ENCODE peak calls at places on chromosome 2, in nine cellular contexts. X is activated T-cell treated with anti-CD3 and anti-CD28 coated beads for 1 hour; J is globus pallidus; M is EH; D is neural progenitor cell; I is PC-9; H is A549; N is HTR-8/SVneo; B is stimulated activated CD4-positive, alpha-beta T cell treated with anti-CD3 and anti-CD28 coated beads, Interleukin-2, amount 100 ng/mL, for 48 hours. T is an unnamed sample.

GRCh38 chr2:20175267-20175666 is 49.7 kb downstream of the SDC1 start:
- DNase-seq in X (no peak), D (no peak), M (no peak), B (no peak), I (no peak), N (no peak), J (no peak), H (no peak), T (no peak)

GRCh38 chr2:173017657-173018420 is 57.8 kb upstream of the MAP3K20 start:
- DNase-seq in D (no peak), H (no peak), I (no peak), J (no peak), X (no peak), B (no peak), M (no peak), N (no peak), T (no peak)

GRCh38 chr2:240149943-240150784 is 9.7 kb upstream of the OTOS start:
- DNase-seq in I (no peak), D (peak; percentile 78), M (peak; percentile 33), J (no peak), B (peak; percentile 27), X (no peak), H (peak; percentile 71), N (peak; percentile 77), T (peak; percentile 98)

GRCh38 chr2:218021536-218022071 is 18.8 kb upstream of the TNS1 start:
- DNase-seq in N (no peak), M (no peak), J (no peak), B (no peak), D (no peak), I (no peak), X (no peak), H (no peak), T (peak; percentile 44)

GRCh38 chr2:205814039-205814364 is 131.7 kb downstream of the NRP2 start:
- DNase-seq in D (no peak), H (no peak), X (no peak), J (no peak), B (no peak), I (no peak), N (no peak), M (no peak), T (no peak)

GRCh38 chr2:105290981-105291660 is 38.4 kb downstream of the TGFBRAP1 start:
- DNase-seq in H (no peak), X (no peak), I (no peak), J (no peak), B (no peak), M (no peak), N (no peak), D (no peak), T (no peak)

GRCh38 chr2:42102606-42103450 is 55.0 kb downstream of the PKDCC start:
- DNase-seq in I (no peak), X (no peak), J (no peak), M (peak; percentile 63), N (no peak), D (peak; percentile 89), H (no peak), B (no peak), T (peak; percentile 96)

GRCh38 chr2:127070221-127070620 is 36.7 kb downstream of the BIN1 start:
- DNase-seq in X (no peak), N (no peak), D (no peak), J (no peak), H (no peak), M (no peak), B (no peak), I (no peak), T (no peak)

GRCh38 chr2:67465623-67466022 is 68.5 kb downstream of the ETAA1 start:
- DNase-seq in J (no peak), N (no peak), I (no peak), X (no peak), H (no peak), B (no peak), M (no peak), D (no peak), T (no peak)

GRCh38 chr2:128301501-128301966 is 17.1 kb downstream of the HS6ST1 start:
- DNase-seq in D (no peak), I (no peak), N (no peak), X (no peak), J (no peak), M (peak; percentile 100), B (no peak), H (no peak), T (no peak)

GRCh38 chr2:227871375-227871788 is at the start of gene DAW1:
- DNase-seq in X (no peak), B (peak; percentile 20), M (peak; percentile 63), N (no peak), J (no peak), H (no peak), D (no peak), I (no peak), T (peak; percentile 86)

GRCh38 chr2:227285741-227286140 is 39.3 kb upstream of the MFF start:
- DNase-seq in J (no peak), N (no peak), D (no peak), I (no peak), H (no peak), M (no peak), B (no peak), X (no peak), T (no peak)

GRCh38 chr2:234488913-234489451 is 7.9 kb downstream of the ARL4C start:
- DNase-seq in M (no peak), J (no peak), X (peak; percentile 48), I (no peak), H (no peak), N (no peak), B (no peak), D (no peak), T (no peak)

GRCh38 chr2:190979906-190980629 is 33.9 kb downstream of the STAT1 start:
- DNase-seq in H (no peak), N (peak; percentile 68), D (no peak), J (no peak), B (no peak), X (no peak), I (peak; percentile 94), M (peak; percentile 67), T (no peak)

GRCh38 chr2:104658149-104658839 is 195.6 kb upstream of the POU3F3 start:
- DNase-seq in B (no peak), M (no peak), N (no peak), X (no peak), J (peak; percentile 49), H (no peak), I (no peak), D (peak; percentile 66), T (peak; percentile 75)

GRCh38 chr2:36416370-36417165 is 61.0 kb downstream of the CRIM1 start:
- DNase-seq in I (no peak), B (no peak), N (no peak), J (peak; percentile 12), H (no peak), M (no peak), D (no peak), X (no peak), T (no peak)

GRCh38 chr2:19855528-19856431 is 46.0 kb downstream of the TTC32 start:
- DNase-seq in J (no peak), H (no peak), B (no peak), X (no peak), I (no peak), D (no peak), M (no peak), N (no peak), T (no peak)

GRCh38 chr2:203549406-203549805 is 14.3 kb upstream of the RAPH1 start:
- DNase-seq in D (no peak), H (no peak), M (peak; percentile 23), X (no peak), J (no peak), B (no peak), N (no peak), I (no peak), T (no peak)

GRCh38 chr2:24046930-24047702 is at the start of gene WDCP:
- DNase-seq in N (peak; percentile 99), H (peak; percentile 93), D (peak; percentile 99), M (peak; percentile 99), J (peak; percentile 99), B (peak; percentile 84), I (peak; percentile 99), X (peak; percentile 86), T (peak; percentile 92)

GRCh38 chr2:158894078-158894477 is 74.4 kb upstream of the TANC1 start:
- DNase-seq in J (no peak), M (peak; percentile 58), H (no peak), N (peak; percentile 46), I (no peak), X (no peak), D (no peak), B (no peak), T (no peak)

GRCh38 chr2:113105047-113105446 is 22.4 kb upstream of the IL1RN start:
- DNase-seq in X (no peak), D (no peak), J (no peak), I (no peak), B (peak; percentile 43), M (peak; percentile 60), H (peak; percentile 26), N (no peak), T (no peak)

T was measured in H7.